ENCODE peak calls at places on chromosomes 1 and 21, in five cellular contexts. N, Q, S, I and Y are unnamed samples.

GRCh38 chr1:2347907-2348306 is 43.4 kb downstream of the MORN1 start:
- DNase-seq in Q (no peak), I (no peak), N (peak; percentile 4), S (no peak), Y (no peak)

GRCh38 chr1:169517544-169518186 is 31.9 kb upstream of the SLC19A2 start:
- DNase-seq in N (no peak), I (no peak), Q (no peak), S (no peak), Y (no peak)

GRCh38 chr1:213491468-213491867 is 440.4 kb downstream of the RPS6KC1 start:
- DNase-seq in N (no peak), I (no peak), S (no peak), Q (no peak), Y (no peak)

GRCh38 chr1:248782311-248782887 is 26.8 kb upstream of the LYPD8 start:
- DNase-seq in N (no peak), I (no peak), Q (no peak), S (no peak), Y (no peak)

GRCh38 chr1:230868736-230869385 is 540 bp upstream of the C1orf198 start:
- DNase-seq in Q (peak; percentile 37), S (peak; percentile 29), I (peak; percentile 71), N (peak; percentile 70), Y (no peak)

GRCh38 chr1:244341455-244342450 is 110.0 kb downstream of the ADSS2 start:
- DNase-seq in N (no peak), S (no peak), Q (no peak), I (no peak), Y (no peak)

GRCh38 chr1:217495249-217495648 is 135.6 kb downstream of the GPATCH2 start:
- DNase-seq in Q (no peak), N (no peak), I (no peak), S (no peak), Y (no peak)

GRCh38 chr1:173421789-173422188 is 55.3 kb upstream of the PRDX6 start:
- DNase-seq in N (no peak), Q (no peak), I (no peak), S (no peak), Y (no peak)

GRCh38 chr1:225335098-225335795 is 92.6 kb downstream of the LBR start:
- DNase-seq in Q (no peak), S (no peak), N (no peak), I (no peak), Y (no peak)

GRCh38 chr1:24203404-24203803 is 16.3 kb upstream of the IFNLR1 start:
- DNase-seq in N (no peak), Q (no peak), I (no peak), S (no peak), Y (no peak)

GRCh38 chr1:51189421-51190073 is 46.5 kb upstream of the RNF11 start:
- DNase-seq in N (peak; percentile 53), S (peak; percentile 29), Q (peak; percentile 13), I (peak; percentile 27), Y (peak; percentile 9)

GRCh38 chr1:85464497-85465098 is 361 bp downstream of the DDAH1 start:
- DNase-seq in Q (peak; percentile 57), I (peak; percentile 75), N (peak; percentile 72), S (peak; percentile 57), Y (no peak)

GRCh38 chr1:71850936-71851335 is 431.4 kb downstream of the NEGR1 start:
- DNase-seq in N (no peak), I (peak; percentile 19), S (no peak), Q (no peak), Y (no peak)

GRCh38 chr1:60847855-60848582 is 234.3 kb upstream of the NFIA start:
- DNase-seq in I (no peak), S (no peak), N (no peak), Q (no peak), Y (no peak)

GRCh38 chr1:114139540-114139939 is 14.1 kb downstream of the SYT6 start:
- DNase-seq in I (no peak), S (no peak), N (no peak), Q (no peak), Y (no peak)

GRCh38 chr1:231395051-231395995 is 26.8 kb downstream of the EGLN1 start:
- DNase-seq in I (no peak), N (peak; percentile 41), Q (no peak), S (no peak), Y (no peak)

GRCh38 chr1:156129687-156130577 is 15.4 kb downstream of the LMNA start:
- DNase-seq in S (peak; percentile 91), Q (peak; percentile 75), N (peak; percentile 98), I (peak; percentile 91), Y (peak; percentile 59)

GRCh38 chr1:27643626-27644368 is 8.8 kb upstream of the FGR start:
- DNase-seq in I (peak; percentile 63), Q (peak; percentile 37), N (peak; percentile 45), S (no peak), Y (peak; percentile 56)

GRCh38 chr1:236253918-236254637 is 27.7 kb downstream of the ERO1B start:
- DNase-seq in S (no peak), Q (no peak), I (no peak), N (no peak), Y (no peak)

GRCh38 chr21:14916676-14917141 is 148.1 kb downstream of the NRIP1 start:
- DNase-seq in S (no peak), Q (no peak), N (no peak), I (no peak), Y (no peak)

GRCh38 chr1:174023438-174023837 is 1.3 kb upstream of the RC3H1 start:
- DNase-seq in I (no peak), N (no peak), Q (no peak), S (no peak), Y (no peak)

GRCh38 chr1:87706198-87706597 is 377.5 kb downstream of the LMO4 start:
- DNase-seq in I (no peak), S (no peak), N (no peak), Q (no peak), Y (no peak)

GRCh38 chr1:245156736-245157505 is 2.1 kb downstream of the KIF26B start:
- DNase-seq in I (no peak), S (no peak), Q (no peak), N (peak; percentile 45), Y (no peak)

GRCh38 chr21:45525910-45526306 is 16.3 kb downstream of the SLC19A1 start:
- DNase-seq in S (peak; percentile 13), I (peak; percentile 11), Q (no peak), N (no peak), Y (no peak)

GRCh38 chr1:229024528-229025119 is 246.3 kb upstream of the RAB4A start:
- DNase-seq in N (peak; percentile 44), I (peak; percentile 85), S (peak; percentile 82), Q (no peak), Y (no peak)

GRCh38 chr1:174652496-174653280 is 204.9 kb downstream of the GPR52 start:
- DNase-seq in I (no peak), N (no peak), S (no peak), Q (peak; percentile 14), Y (no peak)

GRCh38 chr1:9877962-9878361 is 32.1 kb downstream of the CTNNBIP1 start:
- DNase-seq in Q (no peak), S (no peak), I (no peak), N (no peak), Y (no peak)

GRCh38 chr1:58870298-58870676 is 86.4 kb upstream of the JUN start:
- DNase-seq in S (no peak), N (peak; percentile 42), Q (peak; percentile 14), I (no peak), Y (no peak)

GRCh38 chr1:198443374-198444233 is 96.9 kb downstream of the ATP6V1G3 start:
- DNase-seq in Q (no peak), S (no peak), I (no peak), N (no peak), Y (no peak)